ENCODE peak calls at places on chromosomes 5 and 9, in ten cellular contexts. K is lower lobe of right lung, E is AG04450, Q is PC-3, S is heart left ventricle, Z is right lobe of liver, V is dorsolateral prefrontal cortex, Y is breast epithelium, P is AG10803, G is HepG2. X is an unnamed sample.

GRCh38 chr9:16726718-16727451 is 143.6 kb downstream of the BNC2 start:
- DNase-seq in E (peak; percentile 29), P (peak; percentile 84), S (peak; percentile 82), Q (peak; percentile 71), G (no peak), Z (peak; percentile 50), Y (peak; percentile 30), K (peak; percentile 79), V (peak; percentile 38), X (no peak)

GRCh38 chr5:15446552-15446951 is 53.4 kb upstream of the FBXL7 start:
- DNase-seq in Y (no peak), Q (no peak), G (no peak), E (no peak), Z (no peak), P (peak; percentile 78), K (no peak), S (no peak), V (no peak), X (no peak)

GRCh38 chr9:76215066-76215465 is 179.2 kb downstream of the RFK start:
- DNase-seq in S (no peak), G (no peak), P (peak; percentile 72), Z (no peak), V (no peak), Q (no peak), E (peak; percentile 66), Y (peak; percentile 26), K (no peak), X (no peak)

GRCh38 chr5:168413062-168413461 is 73.2 kb upstream of the RARS1 start:
- DNase-seq in K (no peak), Y (no peak), E (no peak), Z (no peak), V (no peak), S (no peak), G (no peak), P (no peak), Q (peak; percentile 91), X (no peak)

GRCh38 chr5:112738180-112738560 is 485 bp downstream of the APC start:
- DNase-seq in Y (no peak), Q (no peak), P (no peak), E (no peak), K (no peak), Z (no peak), S (no peak), G (no peak), V (no peak), X (no peak)

GRCh38 chr5:132228241-132229035 is 785 bp upstream of the P4HA2 start:
- DNase-seq in K (no peak), P (no peak), Q (no peak), Z (peak; percentile 44), V (no peak), Y (no peak), G (no peak), S (peak; percentile 55), E (no peak), X (no peak)

GRCh38 chr5:14112998-14113652 is 30.0 kb upstream of the TRIO start:
- DNase-seq in E (no peak), S (peak; percentile 47), Y (no peak), G (peak; percentile 31), P (no peak), Z (no peak), Q (no peak), K (no peak), V (no peak), X (no peak)

GRCh38 chr5:125372694-125373621 is 626.5 kb upstream of the ZNF608 start:
- DNase-seq in K (no peak), E (peak; percentile 18), V (no peak), Z (no peak), P (peak; percentile 60), Y (no peak), G (no peak), S (no peak), Q (peak; percentile 2), X (no peak)

GRCh38 chr5:157611571-157612067 is 36.0 kb upstream of the ADAM19 start:
- DNase-seq in Y (no peak), E (no peak), Q (no peak), G (no peak), S (no peak), P (no peak), V (no peak), K (no peak), Z (no peak), X (no peak)

GRCh38 chr5:102223542-102224444 is 72.3 kb downstream of the SLCO4C1 start:
- DNase-seq in Z (no peak), P (peak; percentile 9), E (no peak), Y (no peak), Q (peak; percentile 88), G (peak; percentile 68), S (no peak), K (no peak), V (no peak), X (no peak)

GRCh38 chr5:56278267-56278826 is 45.2 kb upstream of the ANKRD55 start:
- DNase-seq in V (no peak), E (peak; percentile 92), K (no peak), S (no peak), G (no peak), Q (no peak), P (peak; percentile 98), Y (no peak), Z (no peak), X (no peak)

GRCh38 chr5:177043114-177043513 is 20.6 kb downstream of the ZNF346 start:
- DNase-seq in V (no peak), K (no peak), Y (no peak), P (no peak), Q (no peak), G (no peak), Z (no peak), S (no peak), E (no peak), X (no peak)
- TF ChIP-seq CTCF in V (no peak), K (no peak), Y (no peak), P (no peak), Q (no peak), G (no peak), Z (no peak), S (no peak), E (no peak), X (no peak)

DNA sequence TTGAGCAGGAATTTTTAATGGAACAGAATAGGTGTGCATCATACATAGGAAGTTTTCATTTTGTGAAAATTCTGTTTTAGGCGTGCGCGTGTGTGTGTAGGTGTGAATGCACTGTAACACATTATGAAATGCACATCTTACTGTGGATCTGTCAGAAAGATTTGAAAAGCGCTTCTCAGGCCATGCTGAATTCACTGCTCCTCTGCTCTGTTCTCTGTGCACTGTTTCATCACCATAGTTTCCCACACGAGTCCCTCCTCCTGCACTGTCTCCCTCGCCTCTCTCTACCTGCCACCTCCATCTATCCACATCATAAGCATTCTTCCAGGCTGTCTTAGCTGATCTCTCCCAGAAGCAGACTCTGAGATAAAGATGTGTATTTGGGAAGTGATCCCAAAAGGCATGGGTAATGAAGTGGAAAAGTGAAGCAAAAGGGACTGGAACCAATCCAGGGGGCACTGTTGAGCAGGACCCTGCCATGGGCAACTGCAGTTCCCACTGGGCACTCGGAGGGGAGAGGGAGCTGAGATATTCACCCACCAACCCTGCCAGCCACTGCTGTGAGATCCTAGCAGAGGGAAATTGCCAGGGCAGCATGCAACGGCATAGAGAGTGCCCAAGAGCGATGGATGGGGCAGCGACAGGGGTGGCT is 65.9 kb downstream of the GABBR2 start:
- DNase-seq in V (no peak), P (no peak), E (no peak), Y (no peak), Z (no peak), Q (no peak), S (no peak), K (no peak), G (no peak), X (no peak)
- TF ChIP-seq CTCF in V (no peak), P (no peak), E (peak; percentile 8), Y (no peak), Z (no peak), Q (no peak), S (no peak), K (no peak), G (no peak), X (no peak)

GRCh38 chr5:142913728-142914338 is 143.7 kb downstream of the ARHGAP26 start:
- DNase-seq in E (no peak), P (no peak), K (no peak), Y (no peak), S (no peak), Q (peak; percentile 65), V (no peak), Z (no peak), G (no peak), X (no peak)

GRCh38 chr5:142911775-142912174 is 141.6 kb downstream of the ARHGAP26 start:
- DNase-seq in V (no peak), G (no peak), S (no peak), K (no peak), Q (no peak), Z (no peak), Y (no peak), P (no peak), E (no peak), X (no peak)

GRCh38 chr5:142915038-142915437 is 144.9 kb downstream of the ARHGAP26 start:
- DNase-seq in Q (no peak), G (no peak), S (no peak), Y (no peak), E (no peak), Z (no peak), K (no peak), V (no peak), P (no peak), X (no peak)

GRCh38 chr5:142918959-142919635 is 148.9 kb downstream of the ARHGAP26 start:
- DNase-seq in Z (no peak), E (no peak), S (no peak), P (no peak), V (no peak), Q (no peak), Y (no peak), G (no peak), K (no peak), X (no peak)

DNA sequence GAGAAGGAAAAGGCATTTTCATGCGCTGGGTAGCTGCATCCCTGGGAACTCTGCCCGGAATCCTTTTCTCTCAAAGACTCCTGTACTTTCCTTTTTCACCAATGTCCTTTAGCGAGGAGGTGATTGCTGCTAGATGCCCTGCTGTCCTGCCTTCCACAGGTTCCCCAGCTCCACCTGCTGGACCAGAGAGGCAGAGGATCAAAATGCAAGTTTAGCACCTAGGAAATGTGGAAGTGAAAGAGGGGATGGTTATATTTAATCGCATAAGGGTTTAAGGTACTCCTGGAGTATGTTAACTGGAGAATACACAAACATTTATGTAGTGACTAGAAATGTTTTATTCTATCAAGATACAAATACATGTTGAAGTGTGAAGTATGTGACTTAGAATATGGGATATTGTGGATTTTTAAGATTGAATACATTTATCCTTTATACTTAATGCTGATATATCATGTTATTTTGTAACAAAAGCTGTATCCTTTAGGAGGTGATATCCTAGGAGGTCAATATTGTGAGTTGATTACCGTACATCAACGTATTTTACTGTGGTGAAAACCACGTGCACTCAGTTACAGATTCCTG is 145.8 kb downstream of the ARHGAP26 start:
- DNase-seq in Q (peak; percentile 63), G (peak; percentile 50), K (no peak), E (no peak), Z (peak; percentile 65), S (no peak), Y (no peak), P (no peak), V (no peak), X (peak; percentile 16)
- TF ChIP-seq CTCF in Q (peak; percentile 82), G (peak; percentile 81), K (peak; percentile 46), E (peak; percentile 76), Z (peak; percentile 70), S (peak; percentile 51), Y (no peak), P (peak; percentile 49), V (peak; percentile 16), X (no peak)

GRCh38 chr5:108025957-108026356 is 355.2 kb upstream of the EFNA5 start:
- DNase-seq in V (no peak), Y (no peak), E (no peak), Z (no peak), Q (no peak), G (no peak), P (no peak), K (no peak), S (no peak), X (no peak)
- TF ChIP-seq CTCF in V (no peak), Y (no peak), E (no peak), Z (no peak), Q (no peak), G (no peak), P (no peak), K (no peak), S (no peak), X (no peak)

X was measured in activated B cell treated with CpG ODN at 0.5 μM for 24 hours.